ENCODE peak calls at places on chromosomes 4 and X, in eight cellular contexts. One of them, this sample, is unnamed.

GRCh38 chr4:47031011-47031678 is at the start of gene GABRB1:
- DNase-seq in A673: peak
- DNase-seq in K562: peak
- DNase-seq in A549: peak
- DNase-seq in cardiac muscle cell: peak
- DNase-seq in PC-9: no peak
- DNase-seq in ascending aorta: no peak
- DNase-seq in pancreas: peak
- DNase-seq in this sample: peak

GRCh38 chr4:147328756-147329446 is 152.0 kb upstream of the EDNRA start:
- DNase-seq in ascending aorta: no peak
- DNase-seq in K562: no peak
- DNase-seq in pancreas: no peak
- DNase-seq in cardiac muscle cell: no peak
- DNase-seq in PC-9: no peak
- DNase-seq in A549: no peak
- DNase-seq in A673: no peak
- DNase-seq in this sample: no peak

GRCh38 chr4:159983080-159983479 is 880.2 kb downstream of the RAPGEF2 start:
- DNase-seq in K562: no peak
- DNase-seq in cardiac muscle cell: no peak
- DNase-seq in PC-9: no peak
- DNase-seq in A549: no peak
- DNase-seq in A673: no peak
- DNase-seq in ascending aorta: no peak
- DNase-seq in pancreas: no peak
- DNase-seq in this sample: no peak

GRCh38 chr4:135368826-135369225 is 1167.2 kb upstream of the PABPC4L start:
- DNase-seq in PC-9: no peak
- DNase-seq in ascending aorta: no peak
- DNase-seq in pancreas: no peak
- DNase-seq in A549: no peak
- DNase-seq in cardiac muscle cell: no peak
- DNase-seq in A673: no peak
- DNase-seq in K562: no peak
- DNase-seq in this sample: no peak

GRCh38 chr4:109213056-109213455 is 89.4 kb downstream of the COL25A1 start:
- DNase-seq in ascending aorta: no peak
- DNase-seq in cardiac muscle cell: no peak
- DNase-seq in pancreas: no peak
- DNase-seq in PC-9: no peak
- DNase-seq in K562: no peak
- DNase-seq in A549: no peak
- DNase-seq in A673: no peak
- DNase-seq in this sample: no peak

GRCh38 chrX:130725519-130725918 is 177.5 kb downstream of the ENOX2 start:
- DNase-seq in A673: no peak
- DNase-seq in pancreas: no peak
- DNase-seq in A549: no peak
- DNase-seq in PC-9: no peak
- DNase-seq in cardiac muscle cell: no peak
- DNase-seq in K562: no peak
- DNase-seq in ascending aorta: no peak
- DNase-seq in this sample: no peak

GRCh38 chr4:174152717-174153466 is 130.6 kb downstream of the FBXO8 start:
- DNase-seq in ascending aorta: no peak
- DNase-seq in cardiac muscle cell: peak
- DNase-seq in pancreas: no peak
- DNase-seq in K562: no peak
- DNase-seq in PC-9: no peak
- DNase-seq in A549: no peak
- DNase-seq in A673: peak
- DNase-seq in this sample: no peak

GRCh38 chr4:25532579-25532978 is 123.1 kb upstream of the SLC34A2 start:
- DNase-seq in PC-9: no peak
- DNase-seq in ascending aorta: no peak
- DNase-seq in A549: no peak
- DNase-seq in K562: no peak
- DNase-seq in A673: no peak
- DNase-seq in pancreas: no peak
- DNase-seq in cardiac muscle cell: no peak
- DNase-seq in this sample: no peak

GRCh38 chrX:120299928-120300327 is 11.3 kb downstream of the TMEM255A start:
- DNase-seq in pancreas: no peak
- DNase-seq in PC-9: no peak
- DNase-seq in ascending aorta: no peak
- DNase-seq in cardiac muscle cell: no peak
- DNase-seq in A673: no peak
- DNase-seq in K562: no peak
- DNase-seq in A549: peak
- DNase-seq in this sample: no peak

GRCh38 chrX:40095588-40096394 is 2.0 kb downstream of the BCOR start:
- DNase-seq in A549: no peak
- DNase-seq in K562: no peak
- DNase-seq in cardiac muscle cell: peak
- DNase-seq in ascending aorta: no peak
- DNase-seq in A673: no peak
- DNase-seq in pancreas: no peak
- DNase-seq in PC-9: no peak
- DNase-seq in this sample: no peak

DNA sequence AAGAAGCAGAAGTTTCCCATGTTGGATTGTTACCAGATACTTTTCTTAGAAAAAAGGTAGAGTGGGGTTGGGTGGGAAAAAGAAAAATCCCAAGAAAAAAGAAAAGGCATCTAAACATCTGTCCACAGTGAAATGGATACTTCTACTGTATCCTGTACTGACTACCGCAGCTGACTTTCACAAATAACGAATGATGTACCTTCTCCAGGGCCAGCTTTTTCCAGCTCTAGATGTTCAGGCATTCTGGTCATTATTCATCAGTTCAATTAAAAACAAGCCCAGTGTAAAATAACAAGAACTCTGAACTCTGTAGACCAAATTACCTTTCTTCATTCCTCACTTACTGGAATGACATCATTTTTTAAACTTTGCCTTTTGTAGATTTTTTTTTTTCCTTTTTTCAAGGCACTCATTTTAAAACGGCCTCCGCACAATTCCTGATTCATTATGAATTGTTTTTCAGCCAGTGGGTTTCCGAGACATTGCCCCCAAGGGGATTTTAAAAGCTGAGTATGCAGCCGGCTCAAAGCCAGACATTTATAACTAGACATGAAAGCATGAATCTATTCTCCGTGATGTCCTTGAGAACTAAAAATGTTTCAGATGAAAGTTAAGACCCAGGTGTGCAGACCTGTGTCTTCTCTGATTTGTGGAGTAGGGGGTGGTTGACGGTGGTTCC is 113.5 kb downstream of the PRKX start:
- DNase-seq in ascending aorta: no peak
- DNase-seq in PC-9: no peak
- DNase-seq in pancreas: no peak
- DNase-seq in K562: no peak
- DNase-seq in A673: peak
- DNase-seq in cardiac muscle cell: peak
- DNase-seq in A549: no peak
- DNase-seq in this sample: no peak
- H3K27ac ChIP-seq in ascending aorta: no peak
- H3K27ac ChIP-seq in PC-9: no peak
- H3K27ac ChIP-seq in pancreas: no peak
- H3K27ac ChIP-seq in K562: no peak
- H3K27ac ChIP-seq in A673: no peak
- H3K27ac ChIP-seq in cardiac muscle cell: no peak
- H3K27ac ChIP-seq in A549: no peak
- H3K27ac ChIP-seq in this sample: no peak

DNA sequence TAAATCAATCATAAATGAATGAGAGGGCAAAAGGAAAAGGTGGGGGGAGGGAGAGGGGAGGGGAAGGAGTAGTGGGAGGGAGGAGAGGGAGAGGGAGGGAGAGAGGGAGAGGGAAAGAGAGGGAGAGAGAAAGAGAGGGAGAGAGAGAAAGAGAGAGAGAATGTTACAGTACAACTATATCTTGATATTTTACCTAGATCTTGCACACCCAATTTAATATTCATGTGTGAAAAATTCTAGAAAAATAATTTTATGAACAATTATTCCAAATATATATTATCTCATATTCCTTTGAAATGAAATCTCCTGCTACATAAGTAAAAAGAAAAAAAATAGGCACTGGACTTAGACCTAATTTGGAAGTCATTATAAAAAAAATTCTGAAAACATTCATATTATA is 120.0 kb downstream of the SCLT1 start:
- DNase-seq in K562: no peak
- DNase-seq in A673: no peak
- DNase-seq in pancreas: no peak
- DNase-seq in ascending aorta: no peak
- DNase-seq in A549: no peak
- DNase-seq in cardiac muscle cell: no peak
- DNase-seq in PC-9: no peak
- DNase-seq in this sample: no peak
- H3K27ac ChIP-seq in K562: no peak
- H3K27ac ChIP-seq in A673: no peak
- H3K27ac ChIP-seq in pancreas: no peak
- H3K27ac ChIP-seq in ascending aorta: no peak
- H3K27ac ChIP-seq in A549: no peak
- H3K27ac ChIP-seq in cardiac muscle cell: no peak
- H3K27ac ChIP-seq in PC-9: no peak
- H3K27ac ChIP-seq in this sample: no peak

GRCh38 chr4:99362768-99363167 is 10.2 kb upstream of the ADH1C start:
- DNase-seq in A673: no peak
- DNase-seq in pancreas: no peak
- DNase-seq in K562: no peak
- DNase-seq in PC-9: no peak
- DNase-seq in A549: no peak
- DNase-seq in cardiac muscle cell: no peak
- DNase-seq in ascending aorta: no peak
- DNase-seq in this sample: no peak

GRCh38 chr4:99356992-99357391 is 4.4 kb upstream of the ADH1C start:
- DNase-seq in K562: no peak
- DNase-seq in A673: no peak
- DNase-seq in A549: no peak
- DNase-seq in pancreas: no peak
- DNase-seq in PC-9: no peak
- DNase-seq in cardiac muscle cell: no peak
- DNase-seq in ascending aorta: no peak
- DNase-seq in this sample: no peak

GRCh38 chr4:99359480-99360204 is 7.1 kb upstream of the ADH1C start:
- DNase-seq in A673: no peak
- DNase-seq in K562: no peak
- DNase-seq in pancreas: no peak
- DNase-seq in PC-9: no peak
- DNase-seq in cardiac muscle cell: no peak
- DNase-seq in ascending aorta: no peak
- DNase-seq in A549: no peak
- DNase-seq in this sample: no peak

GRCh38 chr4:99366491-99366890 is 13.9 kb upstream of the ADH1C start:
- DNase-seq in ascending aorta: no peak
- DNase-seq in K562: no peak
- DNase-seq in pancreas: no peak
- DNase-seq in A549: no peak
- DNase-seq in PC-9: no peak
- DNase-seq in A673: no peak
- DNase-seq in cardiac muscle cell: no peak
- DNase-seq in this sample: no peak

DNA sequence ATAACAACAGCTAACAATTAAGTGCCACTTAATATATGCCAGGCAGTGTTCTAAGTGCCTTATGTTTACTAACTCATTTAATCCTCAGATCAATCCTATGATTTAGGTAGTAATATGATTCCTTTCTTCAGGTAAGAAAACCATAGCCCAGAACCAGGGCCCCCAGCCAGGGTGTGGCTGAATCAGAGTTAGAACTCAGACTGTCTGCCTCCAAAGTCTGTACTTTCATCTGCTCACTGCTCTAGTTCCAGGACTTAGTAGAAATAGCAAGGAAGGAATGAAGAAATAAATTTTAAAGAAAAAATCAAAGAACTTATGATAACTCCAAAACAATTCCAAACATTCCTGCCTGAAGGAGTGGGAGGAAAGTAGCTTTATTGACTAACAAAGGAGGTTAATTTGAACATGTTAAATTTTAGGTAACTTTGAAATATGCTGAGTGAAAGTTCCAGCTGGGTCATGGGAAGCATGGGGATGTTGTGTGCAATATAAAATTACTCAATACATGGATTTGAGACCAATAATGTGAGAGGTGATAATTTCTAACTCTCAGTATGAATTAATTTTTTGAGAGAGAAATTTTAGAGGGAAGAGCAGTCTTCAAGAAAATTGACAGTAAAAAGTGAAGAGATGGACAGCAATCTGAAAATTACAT is 8.8 kb upstream of the ADH1C start:
- DNase-seq in K562: no peak
- DNase-seq in A549: no peak
- DNase-seq in A673: no peak
- DNase-seq in cardiac muscle cell: no peak
- DNase-seq in ascending aorta: no peak
- DNase-seq in PC-9: no peak
- DNase-seq in pancreas: no peak
- DNase-seq in this sample: no peak
- H3K27ac ChIP-seq in K562: no peak
- H3K27ac ChIP-seq in A549: no peak
- H3K27ac ChIP-seq in A673: no peak
- H3K27ac ChIP-seq in cardiac muscle cell: no peak
- H3K27ac ChIP-seq in ascending aorta: peak
- H3K27ac ChIP-seq in PC-9: no peak
- H3K27ac ChIP-seq in pancreas: no peak
- H3K27ac ChIP-seq in this sample: no peak

GRCh38 chr4:129240816-129241215 is 144.9 kb downstream of the C4orf33 start:
- DNase-seq in A549: no peak
- DNase-seq in K562: no peak
- DNase-seq in PC-9: no peak
- DNase-seq in ascending aorta: no peak
- DNase-seq in cardiac muscle cell: no peak
- DNase-seq in A673: peak
- DNase-seq in pancreas: peak
- DNase-seq in this sample: no peak

GRCh38 chr4:129236351-129236750 is 140.4 kb downstream of the C4orf33 start:
- DNase-seq in PC-9: no peak
- DNase-seq in K562: peak
- DNase-seq in ascending aorta: no peak
- DNase-seq in A673: no peak
- DNase-seq in cardiac muscle cell: no peak
- DNase-seq in pancreas: no peak
- DNase-seq in A549: no peak
- DNase-seq in this sample: no peak

GRCh38 chr4:129233691-129234090 is 137.7 kb downstream of the C4orf33 start:
- DNase-seq in K562: no peak
- DNase-seq in PC-9: no peak
- DNase-seq in pancreas: no peak
- DNase-seq in ascending aorta: no peak
- DNase-seq in A549: no peak
- DNase-seq in cardiac muscle cell: no peak
- DNase-seq in A673: no peak
- DNase-seq in this sample: no peak

DNA sequence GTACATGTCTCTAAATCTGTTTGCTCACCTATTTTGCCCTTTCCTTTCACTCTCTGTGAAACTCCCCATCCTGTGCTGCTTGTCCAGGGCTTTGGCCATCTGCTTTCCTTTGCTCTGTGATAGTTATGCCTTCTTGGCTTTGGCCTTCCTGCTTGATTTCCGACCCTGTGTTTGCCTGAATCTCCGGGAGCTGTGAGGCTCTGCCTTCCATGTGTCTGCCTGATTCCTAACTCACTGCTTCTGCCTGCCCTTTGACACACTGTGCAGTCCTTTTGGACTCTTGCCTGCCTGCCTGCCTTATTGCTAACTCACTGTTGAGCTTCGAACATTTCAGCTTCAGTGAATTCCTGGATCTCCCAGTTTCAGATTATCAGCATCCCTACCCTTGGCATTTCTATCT is 143.1 kb downstream of the C4orf33 start:
- DNase-seq in PC-9: no peak
- DNase-seq in pancreas: no peak
- DNase-seq in ascending aorta: no peak
- DNase-seq in cardiac muscle cell: peak
- DNase-seq in A673: no peak
- DNase-seq in K562: no peak
- DNase-seq in A549: peak
- DNase-seq in this sample: no peak
- H3K27ac ChIP-seq in PC-9: no peak
- H3K27ac ChIP-seq in pancreas: no peak
- H3K27ac ChIP-seq in ascending aorta: no peak
- H3K27ac ChIP-seq in cardiac muscle cell: no peak
- H3K27ac ChIP-seq in A673: no peak
- H3K27ac ChIP-seq in K562: no peak
- H3K27ac ChIP-seq in A549: no peak
- H3K27ac ChIP-seq in this sample: no peak

This sample was measured in caudate nucleus.